ENCODE peak calls at places on chromosomes 2 and 18, in four cellular contexts. L is iPS-NIHi11, E is tibial nerve, S is OCI-LY7. J is an unnamed sample.

GRCh38 chr2:160606336-160606735 is 112.7 kb upstream of the RBMS1 start:
- DNase-seq in L (no peak), S (no peak), E (no peak), J (no peak)

GRCh38 chr2:43178602-43179542 is 47.5 kb downstream of the ZFP36L2 start:
- DNase-seq in E (peak; percentile 71), L (peak; percentile 80), S (no peak), J (peak; percentile 31)

GRCh38 chr2:112812318-112813042 is 24.1 kb downstream of the IL1B start:
- DNase-seq in L (no peak), E (no peak), S (no peak), J (no peak)

GRCh38 chr2:30689496-30690125 is 117.6 kb downstream of the CAPN13 start:
- DNase-seq in E (no peak), S (no peak), L (no peak), J (no peak)

GRCh38 chr2:70898363-70899240 is 37.1 kb upstream of the ATP6V1B1 start:
- DNase-seq in L (no peak), E (no peak), S (no peak), J (no peak)

GRCh38 chr2:98026927-98027522 is 31.3 kb upstream of the TMEM131 start:
- DNase-seq in S (peak; percentile 86), E (no peak), L (no peak), J (no peak)

GRCh38 chr2:170381678-170382077 is 203.7 kb downstream of the MYO3B start:
- DNase-seq in S (no peak), L (no peak), E (no peak), J (no peak)

GRCh38 chr2:107740300-107740699 is 86.4 kb upstream of the RGPD4 start:
- DNase-seq in L (no peak), S (no peak), E (no peak), J (no peak)

GRCh38 chr2:49251766-49252165 is 97.5 kb upstream of the FSHR start:
- DNase-seq in S (no peak), L (no peak), E (no peak), J (no peak)

GRCh38 chr2:218861645-218862318 is 2.2 kb downstream of the WNT6 start:
- DNase-seq in S (no peak), E (no peak), L (no peak), J (no peak)

GRCh38 chr2:173187911-173188788 is 112.5 kb downstream of the MAP3K20 start:
- DNase-seq in E (no peak), L (no peak), S (no peak), J (no peak)

GRCh38 chr18:26034850-26035497 is 55.4 kb downstream of the SS18 start:
- DNase-seq in L (no peak), S (no peak), E (no peak), J (no peak)

GRCh38 chr2:143160732-143161707 is 31.8 kb downstream of the ARHGAP15 start:
- DNase-seq in L (no peak), E (no peak), S (no peak), J (no peak)

GRCh38 chr2:215830313-215830712 is 183.0 kb downstream of the MREG start:
- DNase-seq in S (no peak), L (peak; percentile 12), E (peak; percentile 34), J (no peak)

GRCh38 chr2:228545041-228545440 is 363.6 kb upstream of the SPHKAP start:
- DNase-seq in S (no peak), L (no peak), E (no peak), J (no peak)

GRCh38 chr2:188676012-188676405 is 298.2 kb upstream of the COL3A1 start:
- DNase-seq in S (no peak), L (no peak), E (no peak), J (no peak)

GRCh38 chr2:149877913-149878312 is 290.3 kb upstream of the MMADHC start:
- DNase-seq in L (no peak), S (no peak), E (no peak), J (peak; percentile 40)

GRCh38 chr2:122519366-122519765 is 763.9 kb downstream of the TSN start:
- DNase-seq in E (no peak), L (no peak), S (peak; percentile 30), J (no peak)

GRCh38 chr18:40152859-40153258 is 1802.2 kb upstream of the PIK3C3 start:
- DNase-seq in S (no peak), L (no peak), E (no peak), J (no peak)

GRCh38 chr2:49002750-49003149 is 151.6 kb downstream of the FSHR start:
- DNase-seq in E (no peak), S (no peak), L (no peak), J (no peak)

GRCh38 chr18:75173758-75174157 is 35.2 kb downstream of the PTGR3 start:
- DNase-seq in L (no peak), E (no peak), S (no peak), J (no peak)

GRCh38 chr2:112957511-112957910 is 20.3 kb upstream of the IL36G start:
- DNase-seq in E (no peak), L (no peak), S (no peak), J (no peak)

GRCh38 chr2:161077367-161078210 is 82.6 kb upstream of the TANK start:
- DNase-seq in L (no peak), E (peak; percentile 23), S (no peak), J (no peak)

GRCh38 chr2:42922790-42923631 is 130.6 kb upstream of the HAAO start:
- DNase-seq in S (no peak), L (no peak), E (peak; percentile 75), J (peak; percentile 29)

GRCh38 chr2:26072925-26073768 is 39.3 kb downstream of the RAB10 start:
- DNase-seq in S (no peak), E (no peak), L (peak; percentile 14), J (no peak)

GRCh38 chr2:62794791-62795190 is 89.3 kb downstream of the EHBP1 start:
- DNase-seq in L (no peak), S (no peak), E (no peak), J (no peak)

J was measured in epithelial cell of prostate.